ENCODE peak calls at places on chromosome 18, in five cellular contexts. One of them, this sample, is unnamed.

GRCh38 chr18:50651334-50651733 is 91.4 kb downstream of the MAPK4 start:
- DNase-seq in right lobe of liver: no peak
- DNase-seq in trophoblast cell: peak
- DNase-seq in CD8-positive, alpha-beta T cell: no peak
- DNase-seq in GM23248: no peak
- DNase-seq in this sample: no peak

GRCh38 chr18:23178201-23178600 is 42.9 kb downstream of the CABLES1 start:
- DNase-seq in right lobe of liver: no peak
- DNase-seq in trophoblast cell: no peak
- DNase-seq in CD8-positive, alpha-beta T cell: no peak
- DNase-seq in GM23248: no peak
- DNase-seq in this sample: no peak

GRCh38 chr18:49788327-49788908 is 24.9 kb downstream of the ACAA2 start:
- DNase-seq in right lobe of liver: no peak
- DNase-seq in trophoblast cell: no peak
- DNase-seq in CD8-positive, alpha-beta T cell: no peak
- DNase-seq in GM23248: peak
- DNase-seq in this sample: peak

GRCh38 chr18:63947051-63947790 is 1.9 kb upstream of the HMSD start:
- DNase-seq in right lobe of liver: no peak
- DNase-seq in trophoblast cell: no peak
- DNase-seq in CD8-positive, alpha-beta T cell: no peak
- DNase-seq in GM23248: peak
- DNase-seq in this sample: no peak

GRCh38 chr18:7105268-7105667 is 12.3 kb downstream of the LAMA1 start:
- DNase-seq in right lobe of liver: no peak
- DNase-seq in trophoblast cell: no peak
- DNase-seq in CD8-positive, alpha-beta T cell: no peak
- DNase-seq in GM23248: no peak
- DNase-seq in this sample: no peak

GRCh38 chr18:31587538-31587937 is 4.1 kb upstream of the TTR start:
- DNase-seq in right lobe of liver: no peak
- DNase-seq in trophoblast cell: no peak
- DNase-seq in CD8-positive, alpha-beta T cell: no peak
- DNase-seq in GM23248: no peak
- DNase-seq in this sample: no peak

GRCh38 chr18:78814766-78815165 is 164.9 kb upstream of the SALL3 start:
- DNase-seq in right lobe of liver: no peak
- DNase-seq in trophoblast cell: no peak
- DNase-seq in CD8-positive, alpha-beta T cell: no peak
- DNase-seq in GM23248: no peak
- DNase-seq in this sample: no peak

GRCh38 chr18:3054785-3055184 is 41.8 kb upstream of the LPIN2 start:
- DNase-seq in right lobe of liver: no peak
- DNase-seq in trophoblast cell: peak
- DNase-seq in CD8-positive, alpha-beta T cell: no peak
- DNase-seq in GM23248: no peak
- DNase-seq in this sample: peak

GRCh38 chr18:2281523-2282199 is 289.6 kb downstream of the METTL4 start:
- DNase-seq in right lobe of liver: peak
- DNase-seq in trophoblast cell: no peak
- DNase-seq in CD8-positive, alpha-beta T cell: no peak
- DNase-seq in GM23248: no peak
- DNase-seq in this sample: no peak

GRCh38 chr18:11700876-11701275 is 11.8 kb downstream of the GNAL start:
- DNase-seq in right lobe of liver: no peak
- DNase-seq in trophoblast cell: no peak
- DNase-seq in CD8-positive, alpha-beta T cell: no peak
- DNase-seq in GM23248: no peak
- DNase-seq in this sample: no peak

GRCh38 chr18:74460825-74461224 is 3.7 kb upstream of the DIPK1C start:
- DNase-seq in right lobe of liver: no peak
- DNase-seq in trophoblast cell: no peak
- DNase-seq in CD8-positive, alpha-beta T cell: no peak
- DNase-seq in GM23248: no peak
- DNase-seq in this sample: no peak
- H3K27ac ChIP-seq in right lobe of liver: no peak
- H3K27ac ChIP-seq in trophoblast cell: no peak
- H3K27ac ChIP-seq in CD8-positive, alpha-beta T cell: no peak
- H3K27ac ChIP-seq in GM23248: no peak
- H3K27ac ChIP-seq in this sample: no peak

DNA sequence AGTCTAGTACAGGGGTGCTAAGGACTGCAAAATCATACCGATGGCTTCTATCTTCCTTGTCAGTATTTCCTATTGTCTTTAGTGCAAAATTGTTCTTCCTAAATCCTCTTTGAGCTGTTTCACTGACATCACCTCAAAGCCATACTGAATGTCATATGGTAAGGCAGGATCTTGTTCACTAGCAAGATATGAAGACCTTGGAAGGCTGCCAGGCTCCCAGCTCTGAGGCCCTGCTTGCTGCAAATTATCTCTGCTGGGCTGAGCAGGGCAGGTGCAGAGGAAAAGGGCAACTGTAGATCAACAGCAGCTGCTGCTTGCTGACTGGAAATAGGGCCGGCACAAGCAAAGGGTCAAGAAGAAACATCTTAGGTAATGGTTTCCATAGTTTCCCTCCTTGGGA is 58.2 kb downstream of the PMAIP1 start:
- DNase-seq in right lobe of liver: no peak
- DNase-seq in trophoblast cell: peak
- DNase-seq in CD8-positive, alpha-beta T cell: no peak
- DNase-seq in GM23248: peak
- DNase-seq in this sample: peak
- H3K27ac ChIP-seq in right lobe of liver: no peak
- H3K27ac ChIP-seq in trophoblast cell: no peak
- H3K27ac ChIP-seq in CD8-positive, alpha-beta T cell: no peak
- H3K27ac ChIP-seq in GM23248: no peak
- H3K27ac ChIP-seq in this sample: no peak

GRCh38 chr18:9701604-9702324 is 6.3 kb upstream of the RAB31 start:
- DNase-seq in right lobe of liver: peak
- DNase-seq in trophoblast cell: peak
- DNase-seq in CD8-positive, alpha-beta T cell: no peak
- DNase-seq in GM23248: no peak
- DNase-seq in this sample: peak

GRCh38 chr18:9707381-9708056 is 582 bp upstream of the RAB31 start:
- DNase-seq in right lobe of liver: peak
- DNase-seq in trophoblast cell: no peak
- DNase-seq in CD8-positive, alpha-beta T cell: no peak
- DNase-seq in GM23248: peak
- DNase-seq in this sample: no peak

GRCh38 chr18:9706081-9706935 is 1.8 kb upstream of the RAB31 start:
- DNase-seq in right lobe of liver: peak
- DNase-seq in trophoblast cell: no peak
- DNase-seq in CD8-positive, alpha-beta T cell: no peak
- DNase-seq in GM23248: peak
- DNase-seq in this sample: no peak

GRCh38 chr18:9705183-9705864 is 2.8 kb upstream of the RAB31 start:
- DNase-seq in right lobe of liver: no peak
- DNase-seq in trophoblast cell: no peak
- DNase-seq in CD8-positive, alpha-beta T cell: no peak
- DNase-seq in GM23248: peak
- DNase-seq in this sample: no peak

DNA sequence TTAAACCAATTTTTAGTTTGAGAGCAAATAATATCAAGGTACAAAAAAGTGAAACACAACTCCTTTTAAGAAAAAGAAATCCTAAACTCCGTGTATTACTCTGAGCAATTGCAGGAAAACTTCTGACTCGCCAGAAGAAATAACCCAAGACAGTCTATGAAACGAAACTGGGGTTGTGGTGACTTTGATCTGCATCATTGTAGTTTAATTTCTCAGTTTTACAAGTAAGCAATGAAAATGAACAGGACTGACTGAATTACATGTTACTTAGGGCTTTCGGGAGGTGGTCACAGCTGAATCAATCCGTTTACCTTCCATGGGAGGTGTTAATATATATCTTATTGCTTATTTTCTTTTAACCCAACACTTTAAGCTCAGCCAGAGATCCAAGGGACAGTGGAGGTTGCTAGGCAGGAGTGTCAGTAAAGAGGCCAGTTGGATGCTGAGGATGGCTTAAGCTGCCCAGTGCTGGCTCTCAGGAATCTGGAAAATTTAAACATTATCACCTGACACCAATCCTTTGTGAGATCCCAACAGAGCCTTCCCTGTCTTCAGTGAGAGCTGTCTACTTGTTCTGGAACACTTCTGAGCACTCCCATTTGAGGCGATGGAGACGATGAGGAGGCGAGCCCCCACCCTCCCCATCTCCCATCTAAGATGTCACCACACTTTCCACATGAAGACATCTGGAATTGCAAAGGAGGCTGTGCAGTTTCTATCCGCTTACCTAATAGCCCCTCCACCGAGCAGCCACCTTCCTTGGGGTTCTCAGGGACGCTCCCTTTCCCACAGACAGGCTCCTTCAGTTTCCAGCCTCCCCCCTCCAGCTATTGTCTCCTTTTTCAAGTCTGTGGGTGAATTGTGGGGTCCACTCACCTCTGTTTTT is 3.6 kb upstream of the RAB31 start:
- DNase-seq in right lobe of liver: peak
- DNase-seq in trophoblast cell: no peak
- DNase-seq in CD8-positive, alpha-beta T cell: no peak
- DNase-seq in GM23248: peak
- DNase-seq in this sample: no peak
- H3K27ac ChIP-seq in right lobe of liver: no peak
- H3K27ac ChIP-seq in trophoblast cell: no peak
- H3K27ac ChIP-seq in CD8-positive, alpha-beta T cell: no peak
- H3K27ac ChIP-seq in GM23248: no peak
- H3K27ac ChIP-seq in this sample: no peak

DNA sequence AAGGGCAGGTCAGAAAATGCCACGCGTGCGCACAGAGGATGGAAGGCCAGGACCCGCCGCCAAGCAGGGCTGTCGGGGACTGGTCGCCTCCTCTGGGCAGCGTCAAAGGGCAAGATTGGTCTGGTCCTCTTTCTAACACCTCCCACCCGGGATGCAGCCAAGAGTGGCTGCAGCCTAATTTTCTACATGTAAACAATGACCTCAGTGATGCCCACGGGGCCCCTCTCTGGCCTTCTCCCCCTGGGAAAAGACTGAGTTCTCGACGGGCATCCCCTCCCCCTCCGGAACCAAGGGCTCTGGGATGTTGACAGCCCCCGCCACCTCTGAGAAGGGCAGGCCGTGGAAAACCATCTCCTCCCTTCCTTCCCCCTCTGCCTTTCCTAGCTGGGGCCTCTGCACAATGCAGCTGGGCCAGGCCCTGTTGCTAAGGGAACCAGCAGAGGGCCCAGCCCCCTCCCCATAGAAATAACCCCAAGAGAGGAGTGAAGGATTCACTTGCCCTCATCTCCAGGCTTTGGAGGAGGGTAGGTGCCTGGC is 80.0 kb upstream of the ZNF532 start:
- DNase-seq in right lobe of liver: no peak
- DNase-seq in trophoblast cell: peak
- DNase-seq in CD8-positive, alpha-beta T cell: no peak
- DNase-seq in GM23248: no peak
- DNase-seq in this sample: no peak
- H3K27ac ChIP-seq in right lobe of liver: no peak
- H3K27ac ChIP-seq in trophoblast cell: peak
- H3K27ac ChIP-seq in CD8-positive, alpha-beta T cell: no peak
- H3K27ac ChIP-seq in GM23248: no peak
- H3K27ac ChIP-seq in this sample: peak

This sample was measured in foreskin keratinocyte.